ENCODE peak calls at places on chromosome 5, in ten cellular contexts. One of them, this sample, is unnamed.

GRCh38 chr5:52856564-52856963 is 68.8 kb downstream of the ITGA1 start:
- DNase-seq in AG04450: no peak
- DNase-seq in IMR-90: peak
- DNase-seq in PC-3: no peak
- DNase-seq in thyroid gland: no peak
- DNase-seq in naive thymus-derived CD4-positive, alpha-beta T cell: no peak
- DNase-seq in CD8-positive, alpha-beta memory T cell: no peak
- DNase-seq in brain microvascular endothelial cell: no peak
- DNase-seq in right lobe of liver: no peak
- DNase-seq in H1: no peak
- DNase-seq in this sample: no peak

GRCh38 chr5:22887566-22887965 is 34.4 kb upstream of the CDH12 start:
- DNase-seq in AG04450: no peak
- DNase-seq in IMR-90: no peak
- DNase-seq in PC-3: no peak
- DNase-seq in thyroid gland: no peak
- DNase-seq in naive thymus-derived CD4-positive, alpha-beta T cell: no peak
- DNase-seq in CD8-positive, alpha-beta memory T cell: no peak
- DNase-seq in brain microvascular endothelial cell: no peak
- DNase-seq in right lobe of liver: no peak
- DNase-seq in H1: no peak
- DNase-seq in this sample: no peak

GRCh38 chr5:73007051-73007450 is 51.2 kb downstream of the FCHO2 start:
- DNase-seq in AG04450: no peak
- DNase-seq in IMR-90: no peak
- DNase-seq in PC-3: no peak
- DNase-seq in thyroid gland: no peak
- DNase-seq in naive thymus-derived CD4-positive, alpha-beta T cell: no peak
- DNase-seq in CD8-positive, alpha-beta memory T cell: no peak
- DNase-seq in brain microvascular endothelial cell: no peak
- DNase-seq in right lobe of liver: no peak
- DNase-seq in H1: no peak
- DNase-seq in this sample: no peak

GRCh38 chr5:149415245-149415967 is 36.3 kb upstream of the IL17B start:
- DNase-seq in AG04450: no peak
- DNase-seq in IMR-90: no peak
- DNase-seq in PC-3: no peak
- DNase-seq in thyroid gland: no peak
- DNase-seq in naive thymus-derived CD4-positive, alpha-beta T cell: no peak
- DNase-seq in CD8-positive, alpha-beta memory T cell: no peak
- DNase-seq in brain microvascular endothelial cell: no peak
- DNase-seq in right lobe of liver: no peak
- DNase-seq in H1: no peak
- DNase-seq in this sample: no peak

GRCh38 chr5:76269259-76269958 is 133.7 kb upstream of the IQGAP2 start:
- DNase-seq in AG04450: no peak
- DNase-seq in IMR-90: no peak
- DNase-seq in PC-3: no peak
- DNase-seq in thyroid gland: no peak
- DNase-seq in naive thymus-derived CD4-positive, alpha-beta T cell: no peak
- DNase-seq in CD8-positive, alpha-beta memory T cell: no peak
- DNase-seq in brain microvascular endothelial cell: no peak
- DNase-seq in right lobe of liver: no peak
- DNase-seq in H1: no peak
- DNase-seq in this sample: no peak

GRCh38 chr5:116068028-116068632 is 16.7 kb upstream of the COMMD10 start:
- DNase-seq in AG04450: peak
- DNase-seq in IMR-90: peak
- DNase-seq in PC-3: peak
- DNase-seq in thyroid gland: no peak
- DNase-seq in naive thymus-derived CD4-positive, alpha-beta T cell: peak
- DNase-seq in CD8-positive, alpha-beta memory T cell: no peak
- DNase-seq in brain microvascular endothelial cell: peak
- DNase-seq in right lobe of liver: no peak
- DNase-seq in H1: no peak
- DNase-seq in this sample: no peak

GRCh38 chr5:34484190-34484589 is 171.9 kb upstream of the RAI14 start:
- DNase-seq in AG04450: no peak
- DNase-seq in IMR-90: no peak
- DNase-seq in PC-3: no peak
- DNase-seq in thyroid gland: no peak
- DNase-seq in naive thymus-derived CD4-positive, alpha-beta T cell: no peak
- DNase-seq in CD8-positive, alpha-beta memory T cell: no peak
- DNase-seq in brain microvascular endothelial cell: no peak
- DNase-seq in right lobe of liver: no peak
- DNase-seq in H1: no peak
- DNase-seq in this sample: no peak

GRCh38 chr5:163569284-163569683 is 63.9 kb downstream of the MAT2B start:
- DNase-seq in AG04450: no peak
- DNase-seq in IMR-90: peak
- DNase-seq in PC-3: peak
- DNase-seq in thyroid gland: no peak
- DNase-seq in naive thymus-derived CD4-positive, alpha-beta T cell: no peak
- DNase-seq in CD8-positive, alpha-beta memory T cell: no peak
- DNase-seq in brain microvascular endothelial cell: no peak
- DNase-seq in right lobe of liver: no peak
- DNase-seq in H1: no peak
- DNase-seq in this sample: no peak

GRCh38 chr5:90161399-90161798 is 248.2 kb downstream of the CETN3 start:
- DNase-seq in AG04450: no peak
- DNase-seq in IMR-90: no peak
- DNase-seq in PC-3: peak
- DNase-seq in thyroid gland: peak
- DNase-seq in naive thymus-derived CD4-positive, alpha-beta T cell: no peak
- DNase-seq in CD8-positive, alpha-beta memory T cell: no peak
- DNase-seq in brain microvascular endothelial cell: peak
- DNase-seq in right lobe of liver: peak
- DNase-seq in H1: peak
- DNase-seq in this sample: peak

GRCh38 chr5:171850354-171850947 is 64.8 kb downstream of the SMIM23 start:
- DNase-seq in AG04450: no peak
- DNase-seq in IMR-90: no peak
- DNase-seq in PC-3: peak
- DNase-seq in thyroid gland: no peak
- DNase-seq in naive thymus-derived CD4-positive, alpha-beta T cell: no peak
- DNase-seq in CD8-positive, alpha-beta memory T cell: no peak
- DNase-seq in brain microvascular endothelial cell: peak
- DNase-seq in right lobe of liver: no peak
- DNase-seq in H1: no peak
- DNase-seq in this sample: no peak

GRCh38 chr5:151014680-151015343 is 5.6 kb upstream of the GPX3 start:
- DNase-seq in AG04450: no peak
- DNase-seq in IMR-90: no peak
- DNase-seq in PC-3: peak
- DNase-seq in thyroid gland: no peak
- DNase-seq in naive thymus-derived CD4-positive, alpha-beta T cell: no peak
- DNase-seq in CD8-positive, alpha-beta memory T cell: no peak
- DNase-seq in brain microvascular endothelial cell: no peak
- DNase-seq in right lobe of liver: no peak
- DNase-seq in H1: no peak
- DNase-seq in this sample: no peak

GRCh38 chr5:14668247-14668646 is 3.7 kb downstream of the OTULIN start:
- DNase-seq in AG04450: no peak
- DNase-seq in IMR-90: no peak
- DNase-seq in PC-3: no peak
- DNase-seq in thyroid gland: no peak
- DNase-seq in naive thymus-derived CD4-positive, alpha-beta T cell: no peak
- DNase-seq in CD8-positive, alpha-beta memory T cell: peak
- DNase-seq in brain microvascular endothelial cell: no peak
- DNase-seq in right lobe of liver: peak
- DNase-seq in H1: no peak
- DNase-seq in this sample: no peak

GRCh38 chr5:16666861-16667481 is 50.2 kb upstream of the RETREG1 start:
- DNase-seq in AG04450: no peak
- DNase-seq in IMR-90: peak
- DNase-seq in PC-3: peak
- DNase-seq in thyroid gland: no peak
- DNase-seq in naive thymus-derived CD4-positive, alpha-beta T cell: peak
- DNase-seq in CD8-positive, alpha-beta memory T cell: no peak
- DNase-seq in brain microvascular endothelial cell: no peak
- DNase-seq in right lobe of liver: peak
- DNase-seq in H1: no peak
- DNase-seq in this sample: no peak

GRCh38 chr5:38905516-38905915 is 59.7 kb downstream of the OSMR start:
- DNase-seq in AG04450: no peak
- DNase-seq in IMR-90: peak
- DNase-seq in PC-3: peak
- DNase-seq in thyroid gland: no peak
- DNase-seq in naive thymus-derived CD4-positive, alpha-beta T cell: no peak
- DNase-seq in CD8-positive, alpha-beta memory T cell: no peak
- DNase-seq in brain microvascular endothelial cell: no peak
- DNase-seq in right lobe of liver: no peak
- DNase-seq in H1: no peak
- DNase-seq in this sample: no peak

GRCh38 chr5:164224772-164225171 is 719.4 kb downstream of the MAT2B start:
- DNase-seq in AG04450: no peak
- DNase-seq in IMR-90: no peak
- DNase-seq in PC-3: no peak
- DNase-seq in thyroid gland: no peak
- DNase-seq in naive thymus-derived CD4-positive, alpha-beta T cell: no peak
- DNase-seq in CD8-positive, alpha-beta memory T cell: no peak
- DNase-seq in brain microvascular endothelial cell: no peak
- DNase-seq in right lobe of liver: no peak
- DNase-seq in H1: no peak
- DNase-seq in this sample: no peak

DNA sequence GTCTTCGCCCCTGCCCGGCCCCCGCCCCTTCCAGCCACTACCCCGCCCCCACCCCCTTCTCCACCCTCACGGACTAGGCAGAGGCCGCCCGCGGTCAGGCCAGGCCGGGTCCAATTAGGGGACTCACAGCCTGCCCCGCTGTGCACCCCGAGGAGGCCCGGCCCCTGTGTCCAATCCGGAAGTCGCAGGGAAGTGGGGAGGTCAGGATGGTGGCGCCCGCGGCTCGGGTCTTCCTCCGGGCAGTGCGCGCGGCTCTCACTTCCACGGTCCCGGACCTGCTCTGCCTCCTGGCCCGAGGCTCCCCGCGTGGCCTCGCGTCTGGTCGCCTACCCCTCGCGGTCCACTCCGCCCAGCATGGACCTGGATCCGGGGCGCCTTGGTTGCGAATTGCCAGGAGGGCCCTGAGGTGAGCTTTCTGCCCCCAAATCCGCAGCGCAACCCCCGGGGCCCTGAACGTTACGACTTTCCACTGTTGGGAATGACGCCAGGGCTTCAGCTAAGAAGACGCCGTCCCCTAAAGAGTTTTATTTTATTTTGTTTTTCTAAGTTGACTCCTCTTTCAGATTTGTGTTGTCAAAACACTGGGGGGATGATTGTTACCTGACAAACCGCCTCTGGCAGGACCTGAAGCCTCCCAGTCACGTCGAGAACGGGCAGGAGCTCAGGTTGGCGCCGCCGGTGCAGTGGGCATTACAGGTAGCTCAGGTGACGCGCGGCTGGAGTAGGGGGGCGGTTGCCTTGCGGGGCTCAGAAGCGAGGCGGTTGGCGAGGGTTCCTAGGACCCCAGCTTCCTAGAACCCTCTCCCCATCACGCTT is 790 bp upstream of the IRX2 start:
- DNase-seq in AG04450: no peak
- DNase-seq in IMR-90: no peak
- DNase-seq in PC-3: peak
- DNase-seq in thyroid gland: peak
- DNase-seq in naive thymus-derived CD4-positive, alpha-beta T cell: no peak
- DNase-seq in CD8-positive, alpha-beta memory T cell: no peak
- DNase-seq in brain microvascular endothelial cell: no peak
- DNase-seq in right lobe of liver: no peak
- DNase-seq in H1: peak
- DNase-seq in this sample: peak
- H3K4me3 ChIP-seq in AG04450: no peak
- H3K4me3 ChIP-seq in IMR-90: peak
- H3K4me3 ChIP-seq in PC-3: peak
- H3K4me3 ChIP-seq in thyroid gland: no peak
- H3K4me3 ChIP-seq in naive thymus-derived CD4-positive, alpha-beta T cell: no peak
- H3K4me3 ChIP-seq in CD8-positive, alpha-beta memory T cell: no peak
- H3K4me3 ChIP-seq in brain microvascular endothelial cell: no peak
- H3K4me3 ChIP-seq in right lobe of liver: no peak
- H3K4me3 ChIP-seq in H1: peak
- H3K4me3 ChIP-seq in this sample: peak

DNA sequence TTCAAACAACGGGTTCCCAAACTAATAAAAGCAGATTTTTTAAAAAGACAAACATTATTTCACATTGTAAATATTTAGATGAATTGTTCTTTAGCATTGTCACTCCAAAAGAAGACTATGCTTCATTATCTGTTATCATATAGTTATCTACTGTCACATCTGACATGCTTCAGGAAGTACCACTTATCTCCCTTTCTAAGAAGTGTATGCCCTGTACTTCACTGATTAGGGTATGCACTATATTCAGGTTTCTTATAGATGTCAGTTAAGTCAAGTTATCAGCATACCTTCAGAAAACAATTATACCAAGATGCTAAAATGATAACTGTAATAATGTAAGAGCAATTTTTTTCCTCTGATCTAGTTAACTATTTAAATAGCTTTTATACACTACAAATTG is 40.4 kb downstream of the LMBRD2 start:
- DNase-seq in AG04450: no peak
- DNase-seq in IMR-90: no peak
- DNase-seq in PC-3: no peak
- DNase-seq in thyroid gland: no peak
- DNase-seq in naive thymus-derived CD4-positive, alpha-beta T cell: no peak
- DNase-seq in CD8-positive, alpha-beta memory T cell: no peak
- DNase-seq in brain microvascular endothelial cell: no peak
- DNase-seq in right lobe of liver: no peak
- DNase-seq in H1: no peak
- DNase-seq in this sample: no peak
- H3K27ac ChIP-seq in AG04450: no peak
- H3K27ac ChIP-seq in IMR-90: no peak
- H3K27ac ChIP-seq in PC-3: no peak
- H3K27ac ChIP-seq in thyroid gland: no peak
- H3K27ac ChIP-seq in naive thymus-derived CD4-positive, alpha-beta T cell: no peak
- H3K27ac ChIP-seq in CD8-positive, alpha-beta memory T cell: no peak
- H3K27ac ChIP-seq in brain microvascular endothelial cell: no peak
- H3K27ac ChIP-seq in right lobe of liver: no peak
- H3K27ac ChIP-seq in H1: no peak
- H3K27ac ChIP-seq in this sample: no peak

GRCh38 chr5:62522811-62523210 is 55.8 kb upstream of the LRRC70 start:
- DNase-seq in AG04450: no peak
- DNase-seq in IMR-90: no peak
- DNase-seq in PC-3: no peak
- DNase-seq in thyroid gland: no peak
- DNase-seq in naive thymus-derived CD4-positive, alpha-beta T cell: no peak
- DNase-seq in CD8-positive, alpha-beta memory T cell: no peak
- DNase-seq in brain microvascular endothelial cell: no peak
- DNase-seq in right lobe of liver: no peak
- DNase-seq in H1: no peak
- DNase-seq in this sample: no peak
- H3K4me3 ChIP-seq in AG04450: no peak
- H3K4me3 ChIP-seq in IMR-90: no peak
- H3K4me3 ChIP-seq in PC-3: no peak
- H3K4me3 ChIP-seq in thyroid gland: no peak
- H3K4me3 ChIP-seq in naive thymus-derived CD4-positive, alpha-beta T cell: no peak
- H3K4me3 ChIP-seq in CD8-positive, alpha-beta memory T cell: no peak
- H3K4me3 ChIP-seq in brain microvascular endothelial cell: no peak
- H3K4me3 ChIP-seq in right lobe of liver: no peak
- H3K4me3 ChIP-seq in H1: no peak
- H3K4me3 ChIP-seq in this sample: no peak

DNA sequence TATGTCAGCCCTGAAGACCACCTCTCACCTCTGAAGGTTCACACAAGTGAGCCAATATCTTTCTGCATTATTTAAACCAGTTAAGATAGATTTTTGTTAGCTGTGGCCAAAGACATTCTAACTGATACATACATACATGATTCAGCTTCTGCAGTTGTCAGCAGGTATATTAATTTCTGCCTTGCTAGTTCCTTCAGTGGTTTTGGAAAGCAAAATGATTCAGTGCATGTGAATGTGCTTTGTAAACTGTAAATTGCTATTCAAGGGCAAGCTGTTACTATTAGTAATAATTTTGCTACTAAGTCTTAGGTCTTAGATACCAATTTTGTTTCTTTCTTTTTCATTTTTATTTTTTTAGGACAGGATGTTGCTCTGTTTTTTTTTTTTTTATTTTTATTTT is 89.2 kb upstream of the ERBIN start:
- DNase-seq in AG04450: peak
- DNase-seq in IMR-90: peak
- DNase-seq in PC-3: peak
- DNase-seq in thyroid gland: no peak
- DNase-seq in naive thymus-derived CD4-positive, alpha-beta T cell: no peak
- DNase-seq in CD8-positive, alpha-beta memory T cell: no peak
- DNase-seq in brain microvascular endothelial cell: peak
- DNase-seq in right lobe of liver: no peak
- DNase-seq in H1: no peak
- DNase-seq in this sample: no peak
- H3K27ac ChIP-seq in AG04450: no peak
- H3K27ac ChIP-seq in IMR-90: peak
- H3K27ac ChIP-seq in PC-3: peak
- H3K27ac ChIP-seq in thyroid gland: no peak
- H3K27ac ChIP-seq in naive thymus-derived CD4-positive, alpha-beta T cell: no peak
- H3K27ac ChIP-seq in CD8-positive, alpha-beta memory T cell: no peak
- H3K27ac ChIP-seq in brain microvascular endothelial cell: no peak
- H3K27ac ChIP-seq in right lobe of liver: no peak
- H3K27ac ChIP-seq in H1: no peak
- H3K27ac ChIP-seq in this sample: no peak

This sample was measured in left lung.